ENCODE peak calls at places on chromosomes 13 and 19, in eight cellular contexts. O is aorta; Z is ELR; K is GM12865; B is astrocyte of the spinal cord; J is GM06990; U is stimulated activated CD4-positive, alpha-beta T cell treated with anti-CD3 and anti-CD28 coated beads, Interleukin-2, amount 100 ng/mL, for 48 hours; Y is NCI-H1105. N is an unnamed sample.

GRCh38 chr19:47093841-47094240 is 19.7 kb downstream of the ZC3H4 start:
- DNase-seq in O (no peak), B (no peak), J (peak), K (peak), Y (no peak), Z (no peak), U (peak), N (no peak)

GRCh38 chr19:4596033-4596904 is 36.8 kb upstream of the SEMA6B start:
- DNase-seq in U (no peak), O (no peak), Y (no peak), B (no peak), J (no peak), Z (no peak), K (no peak), N (no peak)

GRCh38 chr13:26459276-26460131 is 98.0 kb upstream of the WASF3 start:
- DNase-seq in B (no peak), Y (no peak), U (no peak), K (no peak), O (no peak), Z (peak), J (no peak), N (no peak)

GRCh38 chr13:94061316-94061715 is 418.2 kb downstream of the DCT start:
- DNase-seq in Y (no peak), U (no peak), B (peak), Z (peak), J (no peak), O (no peak), K (no peak), N (peak)

GRCh38 chr19:33186431-33186830 is 7.7 kb upstream of the LRP3 start:
- DNase-seq in Y (no peak), K (no peak), Z (no peak), B (no peak), U (no peak), O (peak), J (no peak), N (no peak)

GRCh38 chr19:7783991-7784421 is 21.0 kb downstream of the CLEC4M start:
- DNase-seq in B (peak), O (no peak), Z (peak), K (no peak), J (no peak), Y (no peak), U (no peak), N (peak)

GRCh38 chr19:53101518-53101917 is 1.7 kb downstream of the ZNF160 start:
- DNase-seq in B (no peak), O (no peak), Z (peak), Y (no peak), U (no peak), K (no peak), J (no peak), N (peak)

GRCh38 chr13:40665754-40666057 is 735 bp downstream of the FOXO1 start:
- DNase-seq in J (peak), Z (peak), Y (peak), U (no peak), K (no peak), O (no peak), B (no peak), N (no peak)

GRCh38 chr19:49767380-49767779 is 579 bp downstream of the AP2A1 start:
- DNase-seq in Y (no peak), Z (peak), K (no peak), O (no peak), B (peak), U (no peak), J (no peak), N (no peak)

GRCh38 chr19:1324792-1325567 is 39.3 kb downstream of the EFNA2 start:
- DNase-seq in O (peak), J (no peak), U (peak), Z (peak), B (peak), K (no peak), Y (peak), N (no peak)

GRCh38 chr13:100176781-100177389 is 88.0 kb downstream of the PCCA start:
- DNase-seq in K (no peak), Z (peak), O (no peak), B (peak), Y (peak), J (no peak), U (no peak), N (peak)

GRCh38 chr13:29884671-29885424 is 34.4 kb upstream of the UBL3 start:
- DNase-seq in J (no peak), O (no peak), Z (no peak), K (peak), B (peak), U (no peak), Y (no peak), N (no peak)

GRCh38 chr19:6685482-6685881 is 15.5 kb upstream of the TNFSF14 start:
- DNase-seq in U (no peak), Z (no peak), O (no peak), K (no peak), J (no peak), Y (no peak), B (no peak), N (no peak)

GRCh38 chr13:106534844-106535551 is 464 bp downstream of the EFNB2 start:
- DNase-seq in Z (peak), U (peak), B (peak), K (peak), O (peak), J (peak), Y (peak), N (peak)

GRCh38 chr13:99378985-99379734 is 72.0 kb upstream of the GPR183 start:
- DNase-seq in B (no peak), K (no peak), O (no peak), U (no peak), Z (no peak), J (no peak), Y (no peak), N (no peak)

GRCh38 chr19:17248011-17248776 is 2.5 kb upstream of the NR2F6 start:
- DNase-seq in K (no peak), O (no peak), B (no peak), Y (peak), U (no peak), Z (no peak), J (no peak), N (no peak)

GRCh38 chr13:100789968-100790367 is 115.4 kb upstream of the TMTC4 start:
- DNase-seq in J (peak), B (no peak), Z (peak), U (no peak), O (no peak), Y (no peak), K (peak), N (no peak)

GRCh38 chr13:21944610-21945009 is 273.7 kb downstream of the FGF9 start:
- DNase-seq in J (no peak), O (no peak), K (no peak), U (no peak), Y (no peak), Z (no peak), B (no peak), N (no peak)

GRCh38 chr19:7772752-7773291 is 9.8 kb downstream of the CLEC4M start:
- DNase-seq in Y (no peak), U (no peak), O (no peak), Z (peak), J (peak), B (no peak), K (peak), N (peak)

GRCh38 chr19:11160119-11160768 is 4.7 kb upstream of the SPC24 start:
- DNase-seq in K (no peak), B (no peak), U (no peak), Z (peak), J (no peak), O (no peak), Y (no peak), N (no peak)

GRCh38 chr19:290539-291521 is at the start of gene PLPP2:
- DNase-seq in Y (no peak), K (no peak), Z (peak), B (peak), J (no peak), U (no peak), O (no peak), N (no peak)